ENCODE peak calls at places on chromosomes 4 and X, in ten cellular contexts. One of them, this sample, is unnamed.

GRCh38 chr4:86974481-86975050 is 39.8 kb downstream of the AFF1 start:
- DNase-seq in memory B cell: no peak
- DNase-seq in DMS 273 treated with DMSO at 0.1 percent for 48 hours: no peak
- DNase-seq in anterior cingulate cortex: no peak
- DNase-seq in Kasumi-1: no peak
- DNase-seq in RWPE1: no peak
- DNase-seq in iPS DF 6.9: no peak
- DNase-seq in activated CD4-positive, alpha-beta T cell treated with anti-CD3 and anti-CD28 coated beads, Interleukin-2, amount 50 U/mL, for 4 hours: no peak
- DNase-seq in midbrain: no peak
- DNase-seq in amniotic stem cell: no peak
- DNase-seq in this sample: no peak

GRCh38 chr4:122842392-122842791 is 15.8 kb downstream of the FGF2 start:
- DNase-seq in DMS 273 treated with DMSO at 0.1 percent for 48 hours: no peak
- DNase-seq in iPS DF 6.9: no peak
- DNase-seq in RWPE1: no peak
- DNase-seq in anterior cingulate cortex: no peak
- DNase-seq in memory B cell: no peak
- DNase-seq in midbrain: no peak
- DNase-seq in activated CD4-positive, alpha-beta T cell treated with anti-CD3 and anti-CD28 coated beads, Interleukin-2, amount 50 U/mL, for 4 hours: no peak
- DNase-seq in Kasumi-1: no peak
- DNase-seq in amniotic stem cell: no peak
- DNase-seq in this sample: no peak

GRCh38 chrX:132093239-132093860 is 34.5 kb downstream of the FRMD7 start:
- DNase-seq in midbrain: no peak
- DNase-seq in memory B cell: no peak
- DNase-seq in iPS DF 6.9: no peak
- DNase-seq in RWPE1: no peak
- DNase-seq in anterior cingulate cortex: no peak
- DNase-seq in amniotic stem cell: no peak
- DNase-seq in Kasumi-1: no peak
- DNase-seq in DMS 273 treated with DMSO at 0.1 percent for 48 hours: no peak
- DNase-seq in activated CD4-positive, alpha-beta T cell treated with anti-CD3 and anti-CD28 coated beads, Interleukin-2, amount 50 U/mL, for 4 hours: no peak
- DNase-seq in this sample: no peak

GRCh38 chr4:169791527-169792156 is 33.9 kb upstream of the HPF1 start:
- DNase-seq in RWPE1: peak; percentile 44
- DNase-seq in activated CD4-positive, alpha-beta T cell treated with anti-CD3 and anti-CD28 coated beads, Interleukin-2, amount 50 U/mL, for 4 hours: no peak
- DNase-seq in DMS 273 treated with DMSO at 0.1 percent for 48 hours: peak; percentile 1
- DNase-seq in Kasumi-1: peak; percentile 81
- DNase-seq in iPS DF 6.9: no peak
- DNase-seq in amniotic stem cell: peak; percentile 78
- DNase-seq in anterior cingulate cortex: peak; percentile 18
- DNase-seq in memory B cell: no peak
- DNase-seq in midbrain: peak; percentile 82
- DNase-seq in this sample: peak; percentile 40

GRCh38 chr4:116862592-116862991 is 222.8 kb downstream of the TRAM1L1 start:
- DNase-seq in Kasumi-1: no peak
- DNase-seq in memory B cell: no peak
- DNase-seq in activated CD4-positive, alpha-beta T cell treated with anti-CD3 and anti-CD28 coated beads, Interleukin-2, amount 50 U/mL, for 4 hours: no peak
- DNase-seq in DMS 273 treated with DMSO at 0.1 percent for 48 hours: no peak
- DNase-seq in iPS DF 6.9: no peak
- DNase-seq in midbrain: no peak
- DNase-seq in RWPE1: no peak
- DNase-seq in amniotic stem cell: no peak
- DNase-seq in anterior cingulate cortex: no peak
- DNase-seq in this sample: no peak

GRCh38 chr4:175246941-175247340 is 328.8 kb downstream of the ADAM29 start:
- DNase-seq in memory B cell: no peak
- DNase-seq in amniotic stem cell: no peak
- DNase-seq in RWPE1: no peak
- DNase-seq in Kasumi-1: no peak
- DNase-seq in midbrain: no peak
- DNase-seq in DMS 273 treated with DMSO at 0.1 percent for 48 hours: no peak
- DNase-seq in anterior cingulate cortex: no peak
- DNase-seq in activated CD4-positive, alpha-beta T cell treated with anti-CD3 and anti-CD28 coated beads, Interleukin-2, amount 50 U/mL, for 4 hours: no peak
- DNase-seq in iPS DF 6.9: no peak
- DNase-seq in this sample: no peak

GRCh38 chrX:22136711-22137110 is 104.6 kb downstream of the PHEX start:
- DNase-seq in Kasumi-1: no peak
- DNase-seq in amniotic stem cell: no peak
- DNase-seq in DMS 273 treated with DMSO at 0.1 percent for 48 hours: no peak
- DNase-seq in memory B cell: no peak
- DNase-seq in RWPE1: no peak
- DNase-seq in midbrain: no peak
- DNase-seq in anterior cingulate cortex: no peak
- DNase-seq in iPS DF 6.9: no peak
- DNase-seq in activated CD4-positive, alpha-beta T cell treated with anti-CD3 and anti-CD28 coated beads, Interleukin-2, amount 50 U/mL, for 4 hours: no peak
- DNase-seq in this sample: no peak

GRCh38 chr4:182141046-182141445 is 102.2 kb upstream of the TENM3 start:
- DNase-seq in iPS DF 6.9: no peak
- DNase-seq in Kasumi-1: no peak
- DNase-seq in DMS 273 treated with DMSO at 0.1 percent for 48 hours: no peak
- DNase-seq in anterior cingulate cortex: no peak
- DNase-seq in memory B cell: no peak
- DNase-seq in RWPE1: no peak
- DNase-seq in activated CD4-positive, alpha-beta T cell treated with anti-CD3 and anti-CD28 coated beads, Interleukin-2, amount 50 U/mL, for 4 hours: no peak
- DNase-seq in amniotic stem cell: no peak
- DNase-seq in midbrain: no peak
- DNase-seq in this sample: no peak

GRCh38 chr4:74112399-74113090 is 13.6 kb upstream of the CXCL2 start:
- DNase-seq in amniotic stem cell: no peak
- DNase-seq in activated CD4-positive, alpha-beta T cell treated with anti-CD3 and anti-CD28 coated beads, Interleukin-2, amount 50 U/mL, for 4 hours: no peak
- DNase-seq in Kasumi-1: no peak
- DNase-seq in iPS DF 6.9: no peak
- DNase-seq in anterior cingulate cortex: no peak
- DNase-seq in DMS 273 treated with DMSO at 0.1 percent for 48 hours: no peak
- DNase-seq in midbrain: no peak
- DNase-seq in memory B cell: no peak
- DNase-seq in RWPE1: no peak
- DNase-seq in this sample: no peak

GRCh38 chr4:81257021-81257420 is 42.0 kb upstream of the PRKG2 start:
- DNase-seq in amniotic stem cell: peak; percentile 5
- DNase-seq in memory B cell: no peak
- DNase-seq in Kasumi-1: no peak
- DNase-seq in RWPE1: no peak
- DNase-seq in activated CD4-positive, alpha-beta T cell treated with anti-CD3 and anti-CD28 coated beads, Interleukin-2, amount 50 U/mL, for 4 hours: no peak
- DNase-seq in iPS DF 6.9: no peak
- DNase-seq in DMS 273 treated with DMSO at 0.1 percent for 48 hours: no peak
- DNase-seq in anterior cingulate cortex: no peak
- DNase-seq in midbrain: no peak
- DNase-seq in this sample: no peak

GRCh38 chrX:1244164-1245076 is 24.2 kb upstream of the CSF2RA start:
- DNase-seq in activated CD4-positive, alpha-beta T cell treated with anti-CD3 and anti-CD28 coated beads, Interleukin-2, amount 50 U/mL, for 4 hours: no peak
- DNase-seq in DMS 273 treated with DMSO at 0.1 percent for 48 hours: peak; percentile 26
- DNase-seq in Kasumi-1: no peak
- DNase-seq in midbrain: no peak
- DNase-seq in anterior cingulate cortex: no peak
- DNase-seq in amniotic stem cell: no peak
- DNase-seq in memory B cell: no peak
- DNase-seq in iPS DF 6.9: no peak
- DNase-seq in RWPE1: no peak
- DNase-seq in this sample: no peak

GRCh38 chrX:19883878-19884277 is 3.5 kb downstream of the SH3KBP1 start:
- DNase-seq in DMS 273 treated with DMSO at 0.1 percent for 48 hours: no peak
- DNase-seq in amniotic stem cell: no peak
- DNase-seq in iPS DF 6.9: no peak
- DNase-seq in memory B cell: no peak
- DNase-seq in Kasumi-1: no peak
- DNase-seq in midbrain: no peak
- DNase-seq in anterior cingulate cortex: no peak
- DNase-seq in activated CD4-positive, alpha-beta T cell treated with anti-CD3 and anti-CD28 coated beads, Interleukin-2, amount 50 U/mL, for 4 hours: no peak
- DNase-seq in RWPE1: peak; percentile 30
- DNase-seq in this sample: no peak

GRCh38 chr4:12881945-12882589 is 602.1 kb downstream of the RAB28 start:
- DNase-seq in memory B cell: no peak
- DNase-seq in midbrain: peak; percentile 1
- DNase-seq in amniotic stem cell: no peak
- DNase-seq in iPS DF 6.9: no peak
- DNase-seq in activated CD4-positive, alpha-beta T cell treated with anti-CD3 and anti-CD28 coated beads, Interleukin-2, amount 50 U/mL, for 4 hours: no peak
- DNase-seq in anterior cingulate cortex: no peak
- DNase-seq in Kasumi-1: no peak
- DNase-seq in RWPE1: no peak
- DNase-seq in DMS 273 treated with DMSO at 0.1 percent for 48 hours: no peak
- DNase-seq in this sample: no peak

GRCh38 chr4:122895336-122895995 is 26.9 kb downstream of the NUDT6 start:
- DNase-seq in iPS DF 6.9: no peak
- DNase-seq in anterior cingulate cortex: no peak
- DNase-seq in midbrain: no peak
- DNase-seq in RWPE1: no peak
- DNase-seq in DMS 273 treated with DMSO at 0.1 percent for 48 hours: no peak
- DNase-seq in memory B cell: no peak
- DNase-seq in Kasumi-1: no peak
- DNase-seq in activated CD4-positive, alpha-beta T cell treated with anti-CD3 and anti-CD28 coated beads, Interleukin-2, amount 50 U/mL, for 4 hours: no peak
- DNase-seq in amniotic stem cell: no peak
- DNase-seq in this sample: no peak

GRCh38 chr4:10593130-10593529 is 91.4 kb downstream of the CLNK start:
- DNase-seq in Kasumi-1: no peak
- DNase-seq in iPS DF 6.9: no peak
- DNase-seq in anterior cingulate cortex: no peak
- DNase-seq in activated CD4-positive, alpha-beta T cell treated with anti-CD3 and anti-CD28 coated beads, Interleukin-2, amount 50 U/mL, for 4 hours: no peak
- DNase-seq in DMS 273 treated with DMSO at 0.1 percent for 48 hours: no peak
- DNase-seq in amniotic stem cell: no peak
- DNase-seq in memory B cell: no peak
- DNase-seq in midbrain: no peak
- DNase-seq in RWPE1: no peak
- DNase-seq in this sample: no peak

GRCh38 chr4:105186701-105187158 is 40.1 kb downstream of the TET2 start:
- DNase-seq in midbrain: no peak
- DNase-seq in Kasumi-1: no peak
- DNase-seq in iPS DF 6.9: no peak
- DNase-seq in RWPE1: peak; percentile 9
- DNase-seq in DMS 273 treated with DMSO at 0.1 percent for 48 hours: no peak
- DNase-seq in amniotic stem cell: peak; percentile 38
- DNase-seq in activated CD4-positive, alpha-beta T cell treated with anti-CD3 and anti-CD28 coated beads, Interleukin-2, amount 50 U/mL, for 4 hours: no peak
- DNase-seq in memory B cell: no peak
- DNase-seq in anterior cingulate cortex: no peak
- DNase-seq in this sample: no peak

GRCh38 chrX:69506617-69507499 is 2.7 kb downstream of the NALF2 start:
- DNase-seq in DMS 273 treated with DMSO at 0.1 percent for 48 hours: no peak
- DNase-seq in anterior cingulate cortex: no peak
- DNase-seq in activated CD4-positive, alpha-beta T cell treated with anti-CD3 and anti-CD28 coated beads, Interleukin-2, amount 50 U/mL, for 4 hours: no peak
- DNase-seq in midbrain: no peak
- DNase-seq in Kasumi-1: no peak
- DNase-seq in amniotic stem cell: no peak
- DNase-seq in RWPE1: no peak
- DNase-seq in iPS DF 6.9: no peak
- DNase-seq in memory B cell: no peak
- DNase-seq in this sample: no peak

GRCh38 chr4:26192921-26193894 is 127.6 kb upstream of the RBPJ start:
- DNase-seq in DMS 273 treated with DMSO at 0.1 percent for 48 hours: no peak
- DNase-seq in anterior cingulate cortex: no peak
- DNase-seq in iPS DF 6.9: no peak
- DNase-seq in midbrain: peak; percentile 42
- DNase-seq in Kasumi-1: no peak
- DNase-seq in memory B cell: no peak
- DNase-seq in activated CD4-positive, alpha-beta T cell treated with anti-CD3 and anti-CD28 coated beads, Interleukin-2, amount 50 U/mL, for 4 hours: no peak
- DNase-seq in RWPE1: no peak
- DNase-seq in amniotic stem cell: no peak
- DNase-seq in this sample: no peak

GRCh38 chr4:77360451-77360850 is 203.4 kb downstream of the CCNG2 start:
- DNase-seq in iPS DF 6.9: no peak
- DNase-seq in midbrain: no peak
- DNase-seq in DMS 273 treated with DMSO at 0.1 percent for 48 hours: no peak
- DNase-seq in anterior cingulate cortex: no peak
- DNase-seq in memory B cell: no peak
- DNase-seq in Kasumi-1: no peak
- DNase-seq in RWPE1: no peak
- DNase-seq in activated CD4-positive, alpha-beta T cell treated with anti-CD3 and anti-CD28 coated beads, Interleukin-2, amount 50 U/mL, for 4 hours: no peak
- DNase-seq in amniotic stem cell: no peak
- DNase-seq in this sample: no peak

GRCh38 chr4:159655547-159655946 is 552.7 kb downstream of the RAPGEF2 start:
- DNase-seq in activated CD4-positive, alpha-beta T cell treated with anti-CD3 and anti-CD28 coated beads, Interleukin-2, amount 50 U/mL, for 4 hours: no peak
- DNase-seq in midbrain: no peak
- DNase-seq in Kasumi-1: no peak
- DNase-seq in RWPE1: peak; percentile 34
- DNase-seq in memory B cell: no peak
- DNase-seq in DMS 273 treated with DMSO at 0.1 percent for 48 hours: no peak
- DNase-seq in iPS DF 6.9: no peak
- DNase-seq in amniotic stem cell: no peak
- DNase-seq in anterior cingulate cortex: no peak
- DNase-seq in this sample: no peak

GRCh38 chr4:37665347-37666009 is 20.7 kb downstream of the RELL1 start:
- DNase-seq in amniotic stem cell: no peak
- DNase-seq in RWPE1: no peak
- DNase-seq in iPS DF 6.9: no peak
- DNase-seq in activated CD4-positive, alpha-beta T cell treated with anti-CD3 and anti-CD28 coated beads, Interleukin-2, amount 50 U/mL, for 4 hours: no peak
- DNase-seq in memory B cell: no peak
- DNase-seq in anterior cingulate cortex: no peak
- DNase-seq in midbrain: no peak
- DNase-seq in Kasumi-1: no peak
- DNase-seq in DMS 273 treated with DMSO at 0.1 percent for 48 hours: no peak
- DNase-seq in this sample: no peak

GRCh38 chr4:14254252-14254651 is 626.7 kb upstream of the BOD1L1 start:
- DNase-seq in midbrain: no peak
- DNase-seq in memory B cell: peak; percentile 11
- DNase-seq in DMS 273 treated with DMSO at 0.1 percent for 48 hours: no peak
- DNase-seq in iPS DF 6.9: peak; percentile 22
- DNase-seq in activated CD4-positive, alpha-beta T cell treated with anti-CD3 and anti-CD28 coated beads, Interleukin-2, amount 50 U/mL, for 4 hours: no peak
- DNase-seq in Kasumi-1: peak; percentile 27
- DNase-seq in RWPE1: peak; percentile 20
- DNase-seq in anterior cingulate cortex: no peak
- DNase-seq in amniotic stem cell: no peak
- DNase-seq in this sample: peak; percentile 17

GRCh38 chr4:105139646-105140045 is 7.0 kb upstream of the TET2 start:
- DNase-seq in anterior cingulate cortex: no peak
- DNase-seq in activated CD4-positive, alpha-beta T cell treated with anti-CD3 and anti-CD28 coated beads, Interleukin-2, amount 50 U/mL, for 4 hours: no peak
- DNase-seq in iPS DF 6.9: no peak
- DNase-seq in midbrain: no peak
- DNase-seq in Kasumi-1: no peak
- DNase-seq in memory B cell: no peak
- DNase-seq in RWPE1: no peak
- DNase-seq in amniotic stem cell: no peak
- DNase-seq in DMS 273 treated with DMSO at 0.1 percent for 48 hours: no peak
- DNase-seq in this sample: no peak

GRCh38 chrX:130575831-130576404 is 174.1 kb downstream of the RBMX2 start:
- DNase-seq in iPS DF 6.9: peak; percentile 4
- DNase-seq in RWPE1: peak; percentile 11
- DNase-seq in memory B cell: peak; percentile 0
- DNase-seq in anterior cingulate cortex: no peak
- DNase-seq in midbrain: peak; percentile 41
- DNase-seq in Kasumi-1: peak; percentile 19
- DNase-seq in activated CD4-positive, alpha-beta T cell treated with anti-CD3 and anti-CD28 coated beads, Interleukin-2, amount 50 U/mL, for 4 hours: no peak
- DNase-seq in DMS 273 treated with DMSO at 0.1 percent for 48 hours: peak; percentile 9
- DNase-seq in amniotic stem cell: no peak
- DNase-seq in this sample: no peak